ENCODE peak calls at places on chromosome 10, in four cellular contexts. R, X, B and U are unnamed samples.

GRCh38 chr10:110006358-110007170 is 1.2 kb upstream of the ADD3 start:
- DNase-seq in B (no peak), X (peak), R (peak), U (peak)

GRCh38 chr10:3400368-3400767 is 227.8 kb upstream of the PITRM1 start:
- DNase-seq in R (no peak), B (no peak), X (no peak), U (no peak)

GRCh38 chr10:133121479-133121878 is 33.8 kb downstream of the ADGRA1 start:
- DNase-seq in R (no peak), B (no peak), X (no peak), U (no peak)

GRCh38 chr10:133274751-133275682 is 1.7 kb downstream of the ADAM8 start:
- DNase-seq in B (peak), R (peak), X (peak), U (no peak)

GRCh38 chr10:71293446-71294090 is 25.5 kb upstream of the SLC29A3 start:
- DNase-seq in B (no peak), X (no peak), R (no peak), U (no peak)

GRCh38 chr10:86403183-86403797 is 36.7 kb upstream of the GRID1 start:
- DNase-seq in B (no peak), X (no peak), R (no peak), U (peak)

GRCh38 chr10:92830478-92831389 is 17.6 kb upstream of the EXOC6 start:
- DNase-seq in X (peak), B (peak), R (no peak), U (no peak)

GRCh38 chr10:79502561-79503309 is 9.6 kb upstream of the EIF5AL1 start:
- DNase-seq in X (no peak), B (no peak), R (peak), U (peak)

GRCh38 chr10:70982443-70982842 is 94.1 kb upstream of the PCBD1 start:
- DNase-seq in B (no peak), X (no peak), R (no peak), U (no peak)

GRCh38 chr10:103395754-103396066 is 565 bp downstream of the ATP5MK start:
- DNase-seq in R (no peak), X (no peak), B (peak), U (peak)

GRCh38 chr10:84537447-84537931 is 209.1 kb downstream of the CCSER2 start:
- DNase-seq in B (peak), R (peak), X (peak), U (peak)

GRCh38 chr10:53025172-53025651 is 252.6 kb upstream of the MBL2 start:
- DNase-seq in X (no peak), R (no peak), B (no peak), U (peak)

GRCh38 chr10:47035447-47036337 is 124.5 kb downstream of the PTPN20 start:
- DNase-seq in R (no peak), X (no peak), B (no peak), U (no peak)

GRCh38 chr10:76117949-76118348 is 686.5 kb downstream of the LRMDA start:
- DNase-seq in R (peak), X (no peak), B (no peak), U (no peak)

GRCh38 chr10:101597036-101597435 is 8.9 kb downstream of the DPCD start:
- DNase-seq in X (no peak), R (no peak), B (no peak), U (no peak)

GRCh38 chr10:77873558-77874380 is 52.8 kb downstream of the DLG5 start:
- DNase-seq in B (peak), X (peak), R (peak), U (peak)

GRCh38 chr10:120945801-120946302 is 94.7 kb downstream of the WDR11 start:
- DNase-seq in B (no peak), X (no peak), R (peak), U (peak)

GRCh38 chr10:113569576-113569975 is 16.7 kb downstream of the HABP2 start:
- DNase-seq in X (no peak), B (no peak), R (no peak), U (no peak)

GRCh38 chr10:42962120-42962901 is 114.6 kb upstream of the RET start:
- DNase-seq in R (no peak), B (no peak), X (no peak), U (no peak)

GRCh38 chr10:73053275-73053674 is 43.4 kb downstream of the P4HA1 start:
- DNase-seq in X (no peak), B (no peak), R (no peak), U (no peak)

GRCh38 chr10:60955957-60956425 is 12.0 kb upstream of the RHOBTB1 start:
- DNase-seq in X (no peak), R (peak), B (no peak), U (no peak)

GRCh38 chr10:21166557-21167287 is 269.6 kb upstream of the NEBL start:
- DNase-seq in X (no peak), B (no peak), R (no peak), U (peak)

GRCh38 chr10:95694665-95695064 is 938 bp upstream of the TCTN3 start:
- DNase-seq in X (no peak), B (no peak), R (no peak), U (no peak)

GRCh38 chr10:80477813-80478212 is 23.7 kb downstream of the TSPAN14 start:
- DNase-seq in X (no peak), R (peak), B (no peak), U (peak)